ENCODE peak calls at places on chromosomes 12 and 14, in five cellular contexts. A is NB4, V is uterus, X is HCT116, I is endothelial cell of umbilical vein. R is an unnamed sample.

GRCh38 chr14:62824086-62824485 is 221.2 kb downstream of the KCNH5 start:
- DNase-seq in I (no peak), A (no peak), V (no peak), X (no peak), R (no peak)

GRCh38 chr14:58587271-58587670 is 50.5 kb upstream of the DACT1 start:
- DNase-seq in I (no peak), V (no peak), A (no peak), X (no peak), R (no peak)

GRCh38 chr12:52818376-52818775 is 4.5 kb upstream of the KRT4 start:
- DNase-seq in X (no peak), V (no peak), A (no peak), I (no peak), R (no peak)

GRCh38 chr14:103624860-103625259 is 4.2 kb upstream of the KLC1 start:
- DNase-seq in A (peak; percentile 56), I (peak; percentile 39), V (peak; percentile 56), X (peak; percentile 56), R (peak; percentile 89)

GRCh38 chr14:29236848-29237247 is 470.3 kb downstream of the FOXG1 start:
- DNase-seq in A (no peak), V (no peak), X (no peak), I (peak; percentile 80), R (no peak)

GRCh38 chr12:42474391-42474790 is 115.2 kb downstream of the PRICKLE1 start:
- DNase-seq in V (no peak), X (peak; percentile 68), A (no peak), I (peak; percentile 78), R (peak; percentile 49)

GRCh38 chr12:46891306-46891705 is 65.5 kb upstream of the SLC38A4 start:
- DNase-seq in X (no peak), V (no peak), I (no peak), A (no peak), R (no peak)

GRCh38 chr12:6872073-6873048 is 742 bp downstream of the SPSB2 start:
- DNase-seq in I (peak; percentile 82), V (peak; percentile 88), A (peak; percentile 83), X (peak; percentile 49), R (peak; percentile 74)

GRCh38 chr14:104247336-104248202 is 109.2 kb downstream of the KIF26A start:
- DNase-seq in A (no peak), V (peak; percentile 7), X (no peak), I (no peak), R (no peak)

GRCh38 chr12:121513464-121514183 is 67.2 kb downstream of the KDM2B start:
- DNase-seq in V (no peak), I (no peak), X (peak; percentile 64), A (peak; percentile 58), R (peak; percentile 91)

GRCh38 chr12:21647179-21647578 is 10.5 kb downstream of the LDHB start:
- DNase-seq in A (no peak), V (no peak), X (no peak), I (no peak), R (no peak)

GRCh38 chr12:21651821-21652220 is 5.8 kb downstream of the LDHB start:
- DNase-seq in A (no peak), I (no peak), V (no peak), X (no peak), R (no peak)

GRCh38 chr12:21650997-21651396 is 6.6 kb downstream of the LDHB start:
- DNase-seq in V (no peak), A (no peak), I (no peak), X (no peak), R (no peak)

GRCh38 chr12:21649034-21649433 is 8.6 kb downstream of the LDHB start:
- DNase-seq in I (no peak), V (no peak), X (no peak), A (no peak), R (no peak)

DNA sequence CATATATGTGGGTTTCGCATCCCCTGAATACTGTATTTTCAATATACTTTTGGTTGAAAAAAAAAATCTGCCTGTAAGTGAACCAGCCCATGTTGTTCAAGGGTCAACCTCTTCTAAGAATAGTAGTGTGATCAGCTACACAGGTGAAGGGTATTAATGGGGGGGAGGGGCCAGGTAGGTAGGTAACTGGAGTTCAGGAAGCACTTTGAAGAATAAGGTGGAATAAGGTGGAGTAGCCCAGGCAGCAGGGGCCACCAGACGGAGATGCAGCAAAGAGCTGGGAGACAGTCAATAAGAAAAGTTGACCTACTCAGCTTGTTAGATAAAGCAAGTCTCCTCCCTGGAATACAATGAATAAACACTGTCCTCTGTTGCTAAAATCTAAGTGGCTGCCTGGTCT is 9.3 kb downstream of the LDHB start:
- DNase-seq in A (no peak), V (no peak), X (no peak), I (no peak), R (no peak)
- TF ChIP-seq POLR2A in A (peak; percentile 32), V (no peak), X (no peak), I (no peak), R (no peak)

GRCh38 chr14:88933203-88933602 is 108.8 kb downstream of the TTC8 start:
- DNase-seq in I (no peak), V (no peak), X (no peak), A (no peak), R (no peak)
- TF ChIP-seq POLR2A in I (no peak), V (no peak), X (no peak), A (no peak), R (no peak)

GRCh38 chr12:53940448-53941014 is 1.9 kb downstream of the HOXC13 start:
- DNase-seq in V (no peak), A (no peak), I (no peak), X (no peak), R (no peak)

GRCh38 chr12:53939141-53940108 is 794 bp downstream of the HOXC13 start:
- DNase-seq in X (no peak), I (no peak), A (no peak), V (no peak), R (peak; percentile 51)

GRCh38 chr12:53937596-53938275 is 895 bp upstream of the HOXC13 start:
- DNase-seq in X (no peak), A (no peak), V (no peak), I (no peak), R (no peak)

GRCh38 chr12:53937099-53937498 is 1.5 kb upstream of the HOXC13 start:
- DNase-seq in I (no peak), V (no peak), X (no peak), A (no peak), R (no peak)

DNA sequence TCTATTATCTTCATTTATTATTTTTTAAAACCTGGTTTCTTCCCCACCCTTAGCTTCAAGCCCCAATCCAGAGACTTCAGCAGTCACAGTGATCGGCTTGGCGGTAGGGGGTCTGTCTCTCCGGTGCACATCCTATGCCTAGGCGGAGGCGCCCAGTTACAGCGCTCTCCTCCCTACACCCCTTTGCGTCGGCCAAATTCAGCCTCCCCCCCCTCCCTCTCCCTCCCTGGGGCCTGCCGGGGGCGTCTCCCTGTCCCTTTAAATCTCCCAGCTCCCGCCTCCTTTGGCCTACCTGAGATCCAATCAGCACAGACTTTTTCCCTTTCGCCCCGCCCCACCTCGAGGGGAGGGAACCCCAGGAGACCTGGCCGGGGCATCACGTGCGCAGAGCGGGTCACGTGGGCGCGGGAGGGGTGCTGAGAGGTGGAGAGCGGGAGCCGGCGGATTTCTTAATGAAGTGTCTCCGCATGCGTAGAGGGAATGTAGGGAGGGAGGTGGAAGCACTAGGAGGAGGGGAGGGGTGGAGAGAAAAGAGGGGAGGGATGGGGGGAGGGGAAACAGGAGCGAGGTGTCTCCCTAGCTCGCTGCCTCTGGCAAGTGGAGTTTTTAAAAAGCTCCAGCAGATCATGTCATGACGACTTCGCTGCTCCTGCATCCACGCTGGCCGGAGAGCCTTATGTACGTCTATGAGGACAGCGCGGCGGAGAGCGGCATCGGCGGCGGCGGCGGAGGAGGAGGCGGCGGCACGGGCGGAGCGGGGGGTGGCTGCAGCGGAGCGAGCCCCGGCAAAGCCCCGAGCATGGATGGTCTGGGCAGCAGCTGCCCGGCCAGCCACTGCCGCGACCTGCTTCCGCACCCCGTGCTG is at the start of gene HOXC13:
- DNase-seq in X (peak; percentile 95), V (peak; percentile 62), I (no peak), A (peak; percentile 36), R (peak; percentile 98)
- TF ChIP-seq POLR2A in X (no peak), V (no peak), I (no peak), A (no peak), R (peak; percentile 62)

GRCh38 chr14:50231475-50232275 is at the start of gene SOS2:
- DNase-seq in I (peak; percentile 91), X (peak; percentile 62), A (peak; percentile 89), V (peak; percentile 83), R (peak; percentile 68)
- TF ChIP-seq POLR2A in I (peak; percentile 83), X (peak; percentile 62), A (peak; percentile 63), V (peak; percentile 78), R (peak; percentile 50)

DNA sequence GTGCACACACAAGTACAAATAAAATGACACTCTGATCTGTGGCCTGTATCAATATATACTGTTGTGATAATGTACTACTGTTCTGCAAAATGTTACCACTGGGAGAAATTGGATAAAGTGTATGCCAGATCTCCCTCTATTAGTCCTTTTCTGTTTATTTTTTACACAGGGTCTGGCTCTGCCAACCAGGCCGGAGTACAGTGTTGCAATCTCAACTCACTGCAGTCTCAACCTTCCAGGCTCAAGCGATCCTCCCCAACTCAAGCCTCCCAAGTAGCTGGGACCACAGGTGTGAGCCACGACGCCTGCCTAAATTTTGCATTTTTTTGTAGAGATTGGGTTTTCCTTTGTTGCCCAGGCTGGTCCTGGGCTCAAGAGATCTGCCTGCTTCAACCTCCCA is 1.9 kb downstream of the NT5DC3 start:
- DNase-seq in X (no peak), V (no peak), A (peak; percentile 47), I (no peak), R (no peak)
- TF ChIP-seq POLR2A in X (no peak), V (no peak), A (no peak), I (no peak), R (no peak)

DNA sequence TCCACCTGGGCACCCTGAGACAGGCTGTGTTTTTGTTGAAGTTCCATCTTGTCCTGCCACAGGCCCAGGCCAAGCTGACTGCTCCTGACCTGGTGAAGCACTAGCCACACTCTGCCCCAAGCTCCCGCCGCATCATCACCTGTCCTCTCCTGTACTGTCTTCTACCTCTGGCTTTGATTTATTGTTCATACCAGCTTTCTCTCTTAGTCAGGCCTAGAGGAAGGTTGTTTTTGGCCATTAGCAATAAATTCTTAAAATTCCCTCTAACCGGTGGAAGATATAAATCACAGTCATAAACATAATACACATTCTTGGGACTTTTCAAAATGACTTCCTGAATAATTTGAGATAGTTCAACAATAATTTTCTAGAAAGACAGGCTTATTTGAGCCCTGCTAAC is 169.4 kb downstream of the DAD1 start:
- DNase-seq in X (no peak), A (no peak), V (no peak), I (peak; percentile 16), R (no peak)
- TF ChIP-seq POLR2A in X (no peak), A (no peak), V (no peak), I (no peak), R (no peak)

DNA sequence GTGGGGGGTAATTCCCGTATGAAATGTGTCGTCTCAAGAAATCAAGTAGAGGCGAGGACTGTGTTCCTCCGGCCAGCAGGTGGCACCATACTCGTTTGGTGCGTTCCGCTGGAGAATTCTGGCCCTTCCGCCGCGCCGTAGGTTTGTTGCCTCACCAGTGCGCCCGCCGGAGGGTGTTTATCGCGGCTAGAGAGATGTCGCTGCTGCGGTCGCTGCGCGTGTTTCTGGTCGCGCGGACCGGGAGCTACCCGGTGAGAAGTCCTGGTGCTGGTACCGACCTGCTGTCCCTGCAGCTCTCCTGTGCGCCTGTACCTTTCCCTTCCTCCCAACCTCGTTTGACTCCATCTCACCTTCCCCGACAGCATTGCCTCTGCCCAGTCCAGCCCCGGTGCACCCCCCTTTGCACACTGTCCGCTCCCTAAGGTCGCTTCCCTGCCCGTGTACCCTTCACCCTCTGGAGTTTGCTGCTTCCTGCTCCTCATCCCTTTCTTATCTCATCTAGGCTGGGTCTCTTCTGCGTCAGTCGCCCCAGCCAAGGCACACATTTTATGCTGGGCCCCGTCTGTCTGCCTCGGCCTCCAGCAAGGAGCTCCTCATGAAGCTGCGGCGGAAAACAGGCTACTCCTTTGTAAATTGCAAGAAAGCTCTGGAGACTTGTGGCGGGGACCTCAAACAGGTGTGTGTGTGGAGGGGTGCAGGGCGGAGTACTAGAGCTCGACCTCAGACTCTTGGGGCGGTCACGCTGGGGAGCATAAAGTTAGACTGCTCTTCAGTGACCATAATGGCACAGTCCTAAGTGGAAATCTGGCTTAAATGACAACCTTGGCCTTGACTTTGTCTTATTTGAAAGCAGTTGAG is at the start of gene TSFM:
- DNase-seq in X (peak; percentile 89), A (peak; percentile 97), I (peak; percentile 93), V (peak; percentile 95), R (peak; percentile 65)
- TF ChIP-seq POLR2A in X (peak; percentile 79), A (peak; percentile 85), I (peak; percentile 82), V (no peak), R (peak; percentile 70)